ENCODE peak calls at places on chromosome 15, in four cellular contexts. G, Y, J and X are unnamed samples.

GRCh38 chr15:57509965-57510364 is 81.7 kb upstream of the MYZAP start:
- DNase-seq in J (no peak), Y (no peak), G (no peak), X (no peak)

GRCh38 chr15:99340347-99340746 is 89.1 kb downstream of the LRRC28 start:
- DNase-seq in G (peak), J (no peak), Y (no peak), X (no peak)

GRCh38 chr15:68634122-68634482 is 55.3 kb downstream of the CORO2B start:
- DNase-seq in Y (no peak), J (no peak), G (no peak), X (no peak)

GRCh38 chr15:82942691-82943090 is 9.8 kb downstream of the HOMER2 start:
- DNase-seq in G (peak), J (peak), Y (no peak), X (no peak)

GRCh38 chr15:40252438-40253178 is 13.7 kb downstream of the PAK6 start:
- DNase-seq in G (no peak), J (no peak), Y (no peak), X (no peak)

GRCh38 chr15:37081985-37082384 is 18.4 kb downstream of the MEIS2 start:
- DNase-seq in J (no peak), Y (no peak), G (no peak), X (no peak)

GRCh38 chr15:72503147-72503546 is 29.0 kb downstream of the ARIH1 start:
- DNase-seq in J (no peak), Y (no peak), G (no peak), X (no peak)

GRCh38 chr15:58515807-58516206 is 84.0 kb downstream of the LIPC start:
- DNase-seq in Y (no peak), G (no peak), J (no peak), X (no peak)

GRCh38 chr15:60116456-60117089 is 112.5 kb downstream of the FOXB1 start:
- DNase-seq in J (no peak), G (no peak), Y (no peak), X (no peak)

GRCh38 chr15:97009036-97009555 is 678.6 kb downstream of the NR2F2 start:
- DNase-seq in G (no peak), J (no peak), Y (no peak), X (no peak)

GRCh38 chr15:73941044-73941443 is 14.8 kb downstream of the LOXL1 start:
- DNase-seq in J (no peak), Y (no peak), G (no peak), X (peak)

GRCh38 chr15:43903864-43904290 is 77.1 kb downstream of the WDR76 start:
- DNase-seq in Y (peak), G (peak), J (peak), X (peak)

GRCh38 chr15:68421798-68422402 is 10.1 kb downstream of the ITGA11 start:
- DNase-seq in Y (no peak), G (no peak), J (no peak), X (peak)

GRCh38 chr15:90872481-90873184 is 4.2 kb downstream of the FURIN start:
- DNase-seq in J (no peak), G (peak), Y (peak), X (peak)

GRCh38 chr15:78850352-78850751 is 22.3 kb upstream of the MORF4L1 start:
- DNase-seq in Y (no peak), J (no peak), G (no peak), X (no peak)

GRCh38 chr15:62588930-62589655 is 424.0 kb upstream of the C2CD4B start:
- DNase-seq in G (no peak), Y (no peak), J (no peak), X (peak)

GRCh38 chr15:56243774-56244236 is at the start of gene RFX7:
- DNase-seq in J (peak), Y (peak), G (peak), X (peak)

GRCh38 chr15:26235148-26235769 is 372.1 kb upstream of the ATP10A start:
- DNase-seq in G (no peak), J (no peak), Y (no peak), X (no peak)

GRCh38 chr15:58355352-58355964 is 76.3 kb upstream of the LIPC start:
- DNase-seq in Y (no peak), G (no peak), J (no peak), X (no peak)

GRCh38 chr15:85730001-85730820 is 64.5 kb downstream of the KLHL25 start:
- DNase-seq in Y (peak), G (peak), J (peak), X (peak)

GRCh38 chr15:70974004-70974832 is 81.6 kb downstream of the LRRC49 start:
- DNase-seq in Y (no peak), G (peak), J (peak), X (peak)

GRCh38 chr15:64842099-64842940 is 605 bp downstream of the PLEKHO2 start:
- DNase-seq in G (no peak), Y (peak), J (peak), X (peak)

GRCh38 chr15:66842710-66843441 is 140.8 kb downstream of the SMAD6 start:
- DNase-seq in J (peak), Y (peak), G (peak), X (peak)

GRCh38 chr15:70142322-70143191 is 44.8 kb upstream of the TLE3 start:
- DNase-seq in G (no peak), Y (no peak), J (no peak), X (peak)

GRCh38 chr15:23372284-23372683 is 17.7 kb downstream of the GOLGA8S start:
- DNase-seq in G (no peak), Y (peak), J (no peak), X (no peak)

GRCh38 chr15:59296181-59296617 is 76.5 kb downstream of the MYO1E start:
- DNase-seq in Y (no peak), G (no peak), J (no peak), X (peak)

GRCh38 chr15:74179101-74179841 is 5.8 kb downstream of the ISLR start:
- DNase-seq in G (no peak), J (no peak), Y (no peak), X (peak)

GRCh38 chr15:24068102-24068501 is 381.0 kb upstream of the NDN start:
- DNase-seq in G (no peak), J (no peak), Y (no peak), X (no peak)

GRCh38 chr15:69299451-69300128 is 878 bp downstream of the PAQR5 start:
- DNase-seq in J (peak), Y (no peak), G (no peak), X (no peak)

GRCh38 chr15:61063875-61064320 is 165.2 kb downstream of the RORA start:
- DNase-seq in J (no peak), G (no peak), Y (no peak), X (no peak)

GRCh38 chr15:91444656-91445055 is 344.6 kb downstream of the SV2B start:
- DNase-seq in G (no peak), Y (no peak), J (no peak), X (no peak)

GRCh38 chr15:68815598-68815997 is 5.1 kb downstream of the ANP32A start:
- DNase-seq in J (no peak), G (no peak), Y (no peak), X (no peak)

GRCh38 chr15:67142142-67143092 is 77.0 kb downstream of the SMAD3 start:
- DNase-seq in G (no peak), Y (no peak), J (no peak), X (peak)

GRCh38 chr15:82854554-82854953 is 45.1 kb downstream of the WHAMM start:
- DNase-seq in G (no peak), Y (no peak), J (no peak), X (no peak)

GRCh38 chr15:79970921-79971434 is at the start of gene BCL2A1:
- DNase-seq in J (peak), Y (no peak), G (no peak), X (peak)
- TF ChIP-seq MAZ in J (no peak), Y (no peak), G (no peak), X (no peak)

DNA sequence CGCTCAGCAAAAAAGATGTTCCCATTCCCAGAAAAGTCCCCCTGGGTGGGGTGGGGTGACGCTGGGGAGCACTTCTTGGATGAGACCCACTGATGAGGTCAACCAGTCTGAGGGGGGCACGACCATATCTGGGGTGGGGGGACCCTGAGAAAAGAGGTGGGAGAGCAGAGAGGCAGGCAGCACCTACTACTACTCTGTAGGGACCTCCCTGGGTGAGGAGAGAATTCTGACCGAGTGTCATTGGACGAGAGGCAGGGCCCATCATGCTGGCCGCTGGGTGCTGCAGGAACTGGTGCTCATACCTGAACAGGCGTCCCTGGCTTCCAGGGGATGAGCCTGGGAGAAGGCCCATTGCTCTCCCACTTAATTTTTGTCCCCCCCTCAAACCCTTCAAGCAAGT is 158.8 kb downstream of the KLF13 start:
- DNase-seq in G (no peak), J (no peak), Y (no peak), X (no peak)
- TF ChIP-seq MAZ in G (no peak), J (no peak), Y (no peak), X (no peak)

GRCh38 chr15:76752549-76752948 is 152.6 kb downstream of the SCAPER start:
- DNase-seq in G (no peak), J (no peak), Y (no peak), X (no peak)
- TF ChIP-seq MAZ in G (no peak), J (no peak), Y (no peak), X (no peak)

DNA sequence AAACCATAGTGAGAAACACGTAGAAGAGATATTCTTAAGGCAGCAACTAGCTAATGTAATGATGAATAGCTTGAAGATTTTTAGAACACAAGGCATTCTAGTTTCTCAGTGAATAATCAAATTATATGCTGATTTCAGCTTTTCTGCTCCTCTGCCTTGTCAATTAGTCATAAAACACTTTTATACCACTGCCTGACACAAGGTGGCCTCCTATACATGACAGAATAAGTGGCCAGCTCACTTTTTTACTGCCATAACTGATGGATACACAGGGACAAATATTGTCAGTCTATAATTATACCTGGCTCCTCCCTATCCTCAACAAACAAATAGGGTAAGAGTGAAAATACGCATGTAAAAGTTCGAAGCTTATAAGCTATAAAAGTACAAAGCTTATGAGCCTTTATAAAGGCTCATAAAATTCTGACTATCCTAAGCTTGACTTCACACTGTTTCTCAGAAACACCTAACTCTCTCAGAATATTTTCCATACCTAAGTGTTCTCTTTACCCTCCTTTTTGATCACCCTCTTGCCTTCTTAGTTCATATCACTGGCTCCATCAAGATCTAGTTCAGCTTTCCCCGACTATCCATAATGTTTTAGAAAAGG is 81.6 kb downstream of the HERC1 start:
- DNase-seq in G (peak), J (peak), Y (peak), X (peak)
- TF ChIP-seq MAZ in G (no peak), J (no peak), Y (no peak), X (no peak)

DNA sequence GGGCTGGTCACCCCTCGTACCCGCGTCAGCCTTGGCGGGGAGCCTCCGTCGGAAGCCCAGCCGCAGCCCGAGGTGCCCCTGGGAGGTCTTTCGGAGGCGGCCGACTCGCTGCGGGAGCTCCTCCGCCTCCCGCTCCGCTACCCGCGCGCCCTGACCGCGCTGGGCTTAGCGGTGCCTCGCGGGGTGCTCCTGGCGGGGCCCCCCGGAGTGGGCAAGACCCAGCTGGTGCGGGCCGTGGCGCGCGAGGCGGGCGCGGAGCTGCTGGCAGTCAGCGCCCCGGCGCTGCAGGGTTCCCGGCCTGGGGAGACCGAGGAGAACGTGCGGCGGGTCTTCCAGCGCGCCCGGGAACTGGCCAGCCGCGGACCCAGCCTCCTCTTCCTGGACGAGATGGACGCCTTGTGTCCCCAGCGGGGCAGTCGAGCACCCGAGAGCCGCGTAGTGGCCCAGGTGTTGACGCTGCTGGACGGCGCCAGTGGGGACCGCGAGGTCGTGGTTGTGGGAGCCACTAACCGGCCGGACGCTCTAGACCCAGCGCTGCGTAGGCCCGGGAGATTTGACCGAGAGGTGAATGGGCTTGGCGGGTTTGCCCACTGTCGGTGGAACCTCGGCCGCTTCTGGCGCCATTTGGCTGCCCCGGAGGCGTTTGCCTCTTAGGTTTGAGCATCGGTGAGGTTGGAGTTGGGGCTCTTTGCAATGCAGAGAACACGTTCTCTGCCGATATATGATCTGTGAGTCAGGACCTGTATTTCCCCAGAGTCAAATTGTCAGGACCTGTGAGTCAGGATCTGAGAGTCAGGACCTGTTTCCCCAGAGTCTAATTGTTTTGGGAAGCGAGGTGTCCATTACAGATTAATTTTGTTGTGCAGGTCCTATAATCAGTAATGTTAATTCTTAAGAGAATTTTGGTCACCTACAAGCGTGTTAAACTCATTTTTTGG is 24.9 kb upstream of the GATM start:
- DNase-seq in G (no peak), Y (peak), J (peak), X (peak)
- TF ChIP-seq MAZ in G (no peak), Y (no peak), J (no peak), X (no peak)

DNA sequence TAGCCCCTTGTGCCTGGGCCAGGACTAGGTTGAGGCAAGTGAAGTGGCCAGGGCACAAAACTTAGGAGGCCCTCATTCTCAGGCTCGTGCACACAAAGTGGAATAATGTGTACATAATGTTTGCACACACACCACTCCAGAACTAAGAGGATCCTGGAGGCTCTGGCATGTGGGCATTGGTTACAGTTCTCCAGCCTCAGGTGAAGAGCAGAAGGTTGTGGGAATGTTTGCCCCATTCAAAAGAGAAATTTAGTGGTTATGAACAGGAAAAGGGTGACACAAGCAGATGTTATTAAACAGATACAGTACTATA is 31.3 kb downstream of the ASB7 start:
- DNase-seq in J (no peak), Y (no peak), G (no peak), X (no peak)
- TF ChIP-seq MAZ in J (no peak), Y (no peak), G (no peak), X (no peak)

DNA sequence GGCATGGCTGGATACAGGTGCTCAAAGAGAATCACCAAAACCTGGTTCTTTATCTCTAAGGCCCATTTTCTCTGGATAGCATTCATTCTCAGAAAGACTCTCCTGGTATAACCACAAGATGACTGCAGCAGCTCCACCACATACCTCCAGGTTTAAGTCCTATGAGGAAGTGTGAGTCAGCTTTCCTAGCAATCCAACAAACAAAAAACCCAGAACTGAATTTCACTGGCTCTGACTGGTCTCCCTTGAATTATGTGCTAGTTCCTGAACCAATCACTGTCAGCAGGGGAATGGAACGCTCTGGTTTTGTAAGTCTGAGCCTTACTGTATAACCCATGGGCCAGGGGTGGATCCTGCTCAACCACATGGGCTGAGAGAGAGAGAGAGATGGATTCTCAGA is 27.2 kb downstream of the MRPL46 start:
- DNase-seq in G (no peak), J (no peak), Y (no peak), X (peak)
- TF ChIP-seq MAZ in G (no peak), J (no peak), Y (no peak), X (no peak)

DNA sequence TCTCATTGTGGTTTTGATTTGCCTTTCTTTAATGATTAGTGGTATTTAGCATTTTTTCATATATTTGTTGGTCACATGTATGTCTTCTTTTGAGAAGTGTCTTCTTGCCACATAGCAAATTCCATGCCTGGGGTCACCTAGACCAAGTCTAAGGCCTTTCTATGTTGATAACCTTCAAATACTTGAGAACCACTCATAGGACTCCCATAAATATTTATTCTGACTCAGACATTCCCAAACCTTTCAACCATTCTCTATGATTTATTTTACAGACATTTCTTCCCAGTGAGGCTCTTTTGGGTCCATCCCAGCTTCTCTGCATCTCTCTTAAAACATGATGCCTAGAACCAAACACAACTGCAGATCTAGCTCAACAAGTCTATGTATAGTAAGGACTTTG is 69.2 kb downstream of the ATP8B4 start:
- DNase-seq in Y (no peak), G (no peak), J (no peak), X (peak)
- TF ChIP-seq MAZ in Y (no peak), G (no peak), J (no peak), X (no peak)